ENCODE peak calls at places on chromosomes 1 and 21, in four cellular contexts. One of them, this sample, is unnamed.

GRCh38 chr1:196209265-196209664 is 399.0 kb downstream of the KCNT2 start:
- DNase-seq in NCI-H510A: no peak
- DNase-seq in epithelial cell of prostate: no peak
- DNase-seq in stimulated activated CD4-positive, alpha-beta T cell treated with anti-CD3 and anti-CD28 coated beads, Interleukin-1b, Interleukin-23, amount 100 ng/mL, for 4 hours: no peak
- DNase-seq in this sample: no peak

GRCh38 chr1:235156265-235156664 is 4.8 kb downstream of the RBM34 start:
- DNase-seq in epithelial cell of prostate: no peak
- DNase-seq in NCI-H510A: no peak
- DNase-seq in stimulated activated CD4-positive, alpha-beta T cell treated with anti-CD3 and anti-CD28 coated beads, Interleukin-1b, Interleukin-23, amount 100 ng/mL, for 4 hours: no peak
- DNase-seq in this sample: no peak

GRCh38 chr1:110873856-110874255 is 908 bp downstream of the CD53 start:
- DNase-seq in epithelial cell of prostate: no peak
- DNase-seq in NCI-H510A: no peak
- DNase-seq in stimulated activated CD4-positive, alpha-beta T cell treated with anti-CD3 and anti-CD28 coated beads, Interleukin-1b, Interleukin-23, amount 100 ng/mL, for 4 hours: no peak
- DNase-seq in this sample: no peak

GRCh38 chr21:35206141-35207125 is 157.3 kb upstream of the RUNX1 start:
- DNase-seq in NCI-H510A: no peak
- DNase-seq in epithelial cell of prostate: no peak
- DNase-seq in stimulated activated CD4-positive, alpha-beta T cell treated with anti-CD3 and anti-CD28 coated beads, Interleukin-1b, Interleukin-23, amount 100 ng/mL, for 4 hours: no peak
- DNase-seq in this sample: no peak

GRCh38 chr1:90748668-90749067 is 31.6 kb upstream of the BARHL2 start:
- DNase-seq in NCI-H510A: no peak
- DNase-seq in epithelial cell of prostate: no peak
- DNase-seq in stimulated activated CD4-positive, alpha-beta T cell treated with anti-CD3 and anti-CD28 coated beads, Interleukin-1b, Interleukin-23, amount 100 ng/mL, for 4 hours: no peak
- DNase-seq in this sample: no peak

GRCh38 chr1:172203135-172203823 is 217.2 kb upstream of the C1orf105 start:
- DNase-seq in stimulated activated CD4-positive, alpha-beta T cell treated with anti-CD3 and anti-CD28 coated beads, Interleukin-1b, Interleukin-23, amount 100 ng/mL, for 4 hours: no peak
- DNase-seq in NCI-H510A: peak
- DNase-seq in epithelial cell of prostate: no peak
- DNase-seq in this sample: no peak

GRCh38 chr1:34924759-34925555 is 4.5 kb downstream of the DLGAP3 start:
- DNase-seq in stimulated activated CD4-positive, alpha-beta T cell treated with anti-CD3 and anti-CD28 coated beads, Interleukin-1b, Interleukin-23, amount 100 ng/mL, for 4 hours: no peak
- DNase-seq in NCI-H510A: no peak
- DNase-seq in epithelial cell of prostate: no peak
- DNase-seq in this sample: peak

GRCh38 chr1:84141177-84142003 is 2.7 kb upstream of the PRKACB start:
- DNase-seq in stimulated activated CD4-positive, alpha-beta T cell treated with anti-CD3 and anti-CD28 coated beads, Interleukin-1b, Interleukin-23, amount 100 ng/mL, for 4 hours: no peak
- DNase-seq in NCI-H510A: no peak
- DNase-seq in epithelial cell of prostate: no peak
- DNase-seq in this sample: no peak

GRCh38 chr21:33976082-33976979 is 60.7 kb upstream of the ATP5PO start:
- DNase-seq in stimulated activated CD4-positive, alpha-beta T cell treated with anti-CD3 and anti-CD28 coated beads, Interleukin-1b, Interleukin-23, amount 100 ng/mL, for 4 hours: peak
- DNase-seq in epithelial cell of prostate: peak
- DNase-seq in NCI-H510A: peak
- DNase-seq in this sample: no peak

GRCh38 chr21:45208627-45208951 is 79.1 kb downstream of the POFUT2 start:
- DNase-seq in NCI-H510A: no peak
- DNase-seq in stimulated activated CD4-positive, alpha-beta T cell treated with anti-CD3 and anti-CD28 coated beads, Interleukin-1b, Interleukin-23, amount 100 ng/mL, for 4 hours: no peak
- DNase-seq in epithelial cell of prostate: no peak
- DNase-seq in this sample: no peak

GRCh38 chr1:247448107-247448778 is 9.7 kb downstream of the OR2B11 start:
- DNase-seq in NCI-H510A: peak
- DNase-seq in epithelial cell of prostate: no peak
- DNase-seq in stimulated activated CD4-positive, alpha-beta T cell treated with anti-CD3 and anti-CD28 coated beads, Interleukin-1b, Interleukin-23, amount 100 ng/mL, for 4 hours: peak
- DNase-seq in this sample: no peak

GRCh38 chr1:39722495-39722894 is 16.2 kb upstream of the PPIE start:
- DNase-seq in stimulated activated CD4-positive, alpha-beta T cell treated with anti-CD3 and anti-CD28 coated beads, Interleukin-1b, Interleukin-23, amount 100 ng/mL, for 4 hours: no peak
- DNase-seq in epithelial cell of prostate: peak
- DNase-seq in NCI-H510A: no peak
- DNase-seq in this sample: no peak

GRCh38 chr1:30251451-30251850 is 471.9 kb downstream of the MATN1 start:
- DNase-seq in stimulated activated CD4-positive, alpha-beta T cell treated with anti-CD3 and anti-CD28 coated beads, Interleukin-1b, Interleukin-23, amount 100 ng/mL, for 4 hours: no peak
- DNase-seq in epithelial cell of prostate: no peak
- DNase-seq in NCI-H510A: no peak
- DNase-seq in this sample: no peak

GRCh38 chr1:3067671-3068399 is 1.2 kb upstream of the PRDM16 start:
- DNase-seq in NCI-H510A: no peak
- DNase-seq in epithelial cell of prostate: no peak
- DNase-seq in stimulated activated CD4-positive, alpha-beta T cell treated with anti-CD3 and anti-CD28 coated beads, Interleukin-1b, Interleukin-23, amount 100 ng/mL, for 4 hours: no peak
- DNase-seq in this sample: no peak

GRCh38 chr1:207910678-207911354 is at the start of gene CD34:
- DNase-seq in stimulated activated CD4-positive, alpha-beta T cell treated with anti-CD3 and anti-CD28 coated beads, Interleukin-1b, Interleukin-23, amount 100 ng/mL, for 4 hours: no peak
- DNase-seq in epithelial cell of prostate: no peak
- DNase-seq in NCI-H510A: no peak
- DNase-seq in this sample: no peak

GRCh38 chr1:209406111-209406654 is 177.3 kb upstream of the CAMK1G start:
- DNase-seq in epithelial cell of prostate: no peak
- DNase-seq in NCI-H510A: no peak
- DNase-seq in stimulated activated CD4-positive, alpha-beta T cell treated with anti-CD3 and anti-CD28 coated beads, Interleukin-1b, Interleukin-23, amount 100 ng/mL, for 4 hours: no peak
- DNase-seq in this sample: no peak

GRCh38 chr1:212456166-212456528 is 23.4 kb downstream of the NENF start:
- DNase-seq in NCI-H510A: no peak
- DNase-seq in stimulated activated CD4-positive, alpha-beta T cell treated with anti-CD3 and anti-CD28 coated beads, Interleukin-1b, Interleukin-23, amount 100 ng/mL, for 4 hours: no peak
- DNase-seq in epithelial cell of prostate: no peak
- DNase-seq in this sample: no peak

GRCh38 chr1:82485591-82486369 is 685.0 kb downstream of the ADGRL2 start:
- DNase-seq in NCI-H510A: no peak
- DNase-seq in epithelial cell of prostate: no peak
- DNase-seq in stimulated activated CD4-positive, alpha-beta T cell treated with anti-CD3 and anti-CD28 coated beads, Interleukin-1b, Interleukin-23, amount 100 ng/mL, for 4 hours: no peak
- DNase-seq in this sample: no peak

GRCh38 chr1:200524092-200524491 is 96.5 kb downstream of the KIF14 start:
- DNase-seq in epithelial cell of prostate: no peak
- DNase-seq in stimulated activated CD4-positive, alpha-beta T cell treated with anti-CD3 and anti-CD28 coated beads, Interleukin-1b, Interleukin-23, amount 100 ng/mL, for 4 hours: no peak
- DNase-seq in NCI-H510A: no peak
- DNase-seq in this sample: no peak

GRCh38 chr1:173527151-173527826 is 50.2 kb downstream of the PRDX6 start:
- DNase-seq in NCI-H510A: no peak
- DNase-seq in epithelial cell of prostate: peak
- DNase-seq in stimulated activated CD4-positive, alpha-beta T cell treated with anti-CD3 and anti-CD28 coated beads, Interleukin-1b, Interleukin-23, amount 100 ng/mL, for 4 hours: no peak
- DNase-seq in this sample: no peak

GRCh38 chr1:109259674-109260557 is 10.6 kb downstream of the CELSR2 start:
- DNase-seq in NCI-H510A: no peak
- DNase-seq in stimulated activated CD4-positive, alpha-beta T cell treated with anti-CD3 and anti-CD28 coated beads, Interleukin-1b, Interleukin-23, amount 100 ng/mL, for 4 hours: no peak
- DNase-seq in epithelial cell of prostate: no peak
- DNase-seq in this sample: no peak

GRCh38 chr1:148296511-148296910 is 144.4 kb upstream of the NBPF11 start:
- DNase-seq in NCI-H510A: no peak
- DNase-seq in stimulated activated CD4-positive, alpha-beta T cell treated with anti-CD3 and anti-CD28 coated beads, Interleukin-1b, Interleukin-23, amount 100 ng/mL, for 4 hours: no peak
- DNase-seq in epithelial cell of prostate: no peak
- DNase-seq in this sample: no peak

GRCh38 chr21:31151682-31152081 is 113.4 kb upstream of the KRTAP19-8 start:
- DNase-seq in stimulated activated CD4-positive, alpha-beta T cell treated with anti-CD3 and anti-CD28 coated beads, Interleukin-1b, Interleukin-23, amount 100 ng/mL, for 4 hours: no peak
- DNase-seq in epithelial cell of prostate: no peak
- DNase-seq in NCI-H510A: no peak
- DNase-seq in this sample: no peak

GRCh38 chr1:91846007-91846620 is 39.8 kb downstream of the TGFBR3 start:
- DNase-seq in NCI-H510A: peak
- DNase-seq in stimulated activated CD4-positive, alpha-beta T cell treated with anti-CD3 and anti-CD28 coated beads, Interleukin-1b, Interleukin-23, amount 100 ng/mL, for 4 hours: no peak
- DNase-seq in epithelial cell of prostate: no peak
- DNase-seq in this sample: no peak